ENCODE peak calls at places on chromosomes 4 and X, in six cellular contexts. T is stomach, P is neural crest cell, R is heart left ventricle, Y is bronchial epithelial cell, C is epithelial cell of esophagus. L is an unnamed sample.

GRCh38 chr4:168720396-168720795 is 223.5 kb downstream of the PALLD start:
- DNase-seq in T (no peak), P (no peak), R (no peak), Y (no peak), C (no peak), L (no peak)

GRCh38 chr4:41146196-41146595 is 68.1 kb downstream of the APBB2 start:
- DNase-seq in T (no peak), P (no peak), R (no peak), Y (no peak), C (no peak), L (no peak)

GRCh38 chr4:137952116-137952515 is 290.0 kb downstream of the SLC7A11 start:
- DNase-seq in T (no peak), P (no peak), R (no peak), Y (no peak), C (no peak), L (no peak)

GRCh38 chr4:112266823-112267222 is 18.9 kb downstream of the TIFA start:
- DNase-seq in T (no peak), P (no peak), R (no peak), Y (no peak), C (peak), L (peak)

GRCh38 chr4:110119880-110120279 is 78.5 kb downstream of the ELOVL6 start:
- DNase-seq in T (no peak), P (no peak), R (no peak), Y (peak), C (peak), L (peak)

GRCh38 chrX:154317391-154318000 is 21.9 kb downstream of the TKTL1 start:
- DNase-seq in T (no peak), P (peak), R (no peak), Y (peak), C (peak), L (peak)

GRCh38 chr4:187995322-187996207 is at the start of gene ZFP42:
- DNase-seq in T (no peak), P (no peak), R (no peak), Y (no peak), C (peak), L (no peak)

GRCh38 chrX:53456254-53456653 is 22.1 kb upstream of the HSD17B10 start:
- DNase-seq in T (no peak), P (no peak), R (no peak), Y (peak), C (peak), L (no peak)

GRCh38 chr4:159867673-159868072 is 764.8 kb downstream of the RAPGEF2 start:
- DNase-seq in T (no peak), P (no peak), R (no peak), Y (no peak), C (peak), L (peak)

GRCh38 chrX:10010686-10011085 is 43.5 kb downstream of the CLDN34 start:
- DNase-seq in T (no peak), P (no peak), R (no peak), Y (peak), C (peak), L (peak)

GRCh38 chr4:137677851-137678250 is 145.6 kb upstream of the PCDH18 start:
- DNase-seq in T (no peak), P (no peak), R (no peak), Y (peak), C (peak), L (peak)

GRCh38 chr4:122007016-122007415 is 55.2 kb upstream of the TRPC3 start:
- DNase-seq in T (no peak), P (no peak), R (no peak), Y (no peak), C (no peak), L (no peak)

GRCh38 chr4:144591401-144591800 is 54.6 kb upstream of the HHIP start:
- DNase-seq in T (no peak), P (no peak), R (no peak), Y (peak), C (peak), L (peak)

GRCh38 chrX:40111868-40112267 is 14.1 kb upstream of the BCOR start:
- DNase-seq in T (no peak), P (no peak), R (no peak), Y (no peak), C (no peak), L (no peak)

GRCh38 chr4:10186228-10187214 is 69.9 kb upstream of the WDR1 start:
- DNase-seq in T (no peak), P (no peak), R (no peak), Y (no peak), C (no peak), L (peak)

GRCh38 chr4:163395758-163396157 is 52.1 kb downstream of the NPY5R start:
- DNase-seq in T (no peak), P (no peak), R (no peak), Y (no peak), C (no peak), L (peak)

GRCh38 chrX:21723097-21723496 is 34.8 kb downstream of the SMPX start:
- DNase-seq in T (no peak), P (no peak), R (no peak), Y (no peak), C (no peak), L (peak)

GRCh38 chr4:52873191-52873590 is 11.1 kb downstream of the RASL11B start:
- DNase-seq in T (peak), P (no peak), R (no peak), Y (no peak), C (no peak), L (no peak)

GRCh38 chr4:166092797-166093196 is 219.8 kb downstream of the TLL1 start:
- DNase-seq in T (no peak), P (no peak), R (no peak), Y (peak), C (peak), L (no peak)

GRCh38 chr4:113411496-113411938 is 350.0 kb downstream of the CAMK2D start:
- DNase-seq in T (no peak), P (no peak), R (peak), Y (peak), C (peak), L (peak)

GRCh38 chrX:149830192-149830873 is 48.6 kb downstream of the MAGEA9 start:
- DNase-seq in T (no peak), P (peak), R (no peak), Y (peak), C (peak), L (peak)

GRCh38 chrX:153768311-153769157 is 4.5 kb downstream of the PLXNB3 start:
- DNase-seq in T (no peak), P (no peak), R (no peak), Y (no peak), C (no peak), L (no peak)

GRCh38 chr4:151700566-151701316 is 60.1 kb downstream of the GATB start:
- DNase-seq in T (no peak), P (no peak), R (no peak), Y (no peak), C (no peak), L (no peak)

GRCh38 chr4:151694819-151695730 is 65.7 kb downstream of the GATB start:
- DNase-seq in T (no peak), P (no peak), R (no peak), Y (peak), C (peak), L (no peak)

GRCh38 chr4:151692821-151693504 is 67.8 kb downstream of the GATB start:
- DNase-seq in T (no peak), P (no peak), R (no peak), Y (no peak), C (no peak), L (no peak)

GRCh38 chr4:151703401-151703800 is 57.4 kb downstream of the GATB start:
- DNase-seq in T (no peak), P (no peak), R (no peak), Y (no peak), C (no peak), L (no peak)

DNA sequence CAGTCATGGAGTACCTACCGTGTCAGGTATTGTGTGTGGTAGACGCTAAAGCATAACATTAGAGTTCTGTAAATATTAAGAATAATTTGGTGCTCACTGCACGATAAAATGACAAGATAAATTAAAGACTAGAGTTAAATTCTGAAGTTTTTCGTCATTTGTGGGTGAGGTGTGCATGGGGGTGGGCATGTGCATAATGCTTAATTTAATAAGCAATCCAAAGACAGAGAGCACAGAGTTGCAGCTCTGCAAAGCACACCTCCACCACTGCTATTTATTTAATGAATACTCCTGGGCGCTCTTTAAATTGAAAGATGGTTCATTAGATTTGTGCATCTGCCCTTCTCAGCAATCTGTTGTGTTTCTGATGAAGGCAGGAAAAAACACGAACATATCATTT is 62.6 kb downstream of the GATB start:
- DNase-seq in T (no peak), P (no peak), R (no peak), Y (no peak), C (no peak), L (no peak)
- TF ChIP-seq CTCF in T (no peak), P (no peak), R (no peak), Y (no peak), C (no peak), L (no peak)

GRCh38 chr4:39044364-39044946 is 12.2 kb upstream of the TMEM156 start:
- DNase-seq in T (peak), P (peak), R (peak), Y (peak), C (peak), L (peak)
- TF ChIP-seq CTCF in T (no peak), P (no peak), R (no peak), Y (peak), C (no peak), L (no peak)

GRCh38 chrX:119512145-119512800 is 44.0 kb downstream of the SLC25A5 start:
- DNase-seq in T (peak), P (peak), R (peak), Y (peak), C (peak), L (peak)
- TF ChIP-seq CTCF in T (peak), P (peak), R (peak), Y (peak), C (peak), L (peak)

GRCh38 chrX:112941209-112941788 is 100.7 kb upstream of the AMOT start:
- DNase-seq in T (no peak), P (no peak), R (no peak), Y (peak), C (peak), L (peak)
- TF ChIP-seq CTCF in T (no peak), P (no peak), R (no peak), Y (no peak), C (no peak), L (no peak)

GRCh38 chr4:101037938-101038413 is 309.4 kb downstream of the PPP3CA start:
- DNase-seq in T (no peak), P (no peak), R (peak), Y (no peak), C (peak), L (peak)

GRCh38 chr4:101037249-101037648 is 310.1 kb downstream of the PPP3CA start:
- DNase-seq in T (no peak), P (no peak), R (no peak), Y (peak), C (peak), L (peak)

GRCh38 chr4:101031971-101032370 is 315.4 kb downstream of the PPP3CA start:
- DNase-seq in T (no peak), P (no peak), R (no peak), Y (no peak), C (no peak), L (no peak)

GRCh38 chr4:101035522-101035921 is 311.8 kb downstream of the PPP3CA start:
- DNase-seq in T (no peak), P (no peak), R (no peak), Y (no peak), C (no peak), L (no peak)

GRCh38 chr4:101033986-101034385 is 313.3 kb downstream of the PPP3CA start:
- DNase-seq in T (no peak), P (no peak), R (no peak), Y (no peak), C (no peak), L (no peak)
- TF ChIP-seq CTCF in T (no peak), P (no peak), R (no peak), Y (no peak), C (no peak), L (no peak)

DNA sequence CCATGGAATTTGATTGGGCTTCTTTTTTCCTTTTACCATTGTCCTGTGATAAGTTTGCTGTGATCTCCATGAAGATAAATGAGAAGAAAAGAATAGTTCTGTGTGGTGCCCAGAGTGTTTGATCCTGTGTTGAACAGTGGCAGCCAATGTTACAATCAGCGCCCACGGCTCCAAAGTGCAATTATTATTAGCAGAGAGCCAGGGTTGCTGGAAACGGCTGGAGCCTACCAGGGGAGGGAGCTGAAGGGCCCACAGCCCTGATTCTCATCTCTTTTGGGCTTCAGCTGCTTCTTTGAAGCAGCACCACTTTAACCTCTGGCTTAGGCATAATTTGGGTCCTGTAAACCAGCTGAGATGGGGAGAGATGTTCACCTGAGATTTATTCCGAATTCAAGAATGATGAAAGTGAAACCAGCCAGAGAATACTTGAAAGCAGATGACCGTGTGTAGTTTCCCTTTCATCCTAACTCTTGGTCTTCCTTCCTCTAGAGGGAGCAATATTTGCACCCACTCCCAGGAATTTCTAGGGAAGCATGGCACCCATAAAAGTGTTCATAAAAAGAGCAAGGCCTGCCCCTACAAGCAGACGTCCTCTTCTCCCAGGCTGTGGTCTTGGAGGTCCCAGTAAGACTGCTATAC is 298.3 kb downstream of the EVC2 start:
- DNase-seq in T (no peak), P (no peak), R (no peak), Y (no peak), C (no peak), L (peak)
- TF ChIP-seq CTCF in T (no peak), P (no peak), R (no peak), Y (no peak), C (no peak), L (no peak)

L was measured in MCF 10A.